ENCODE peak calls at places on chromosomes 13 and 19, in eight cellular contexts. One of them, this sample, is unnamed.

GRCh38 chr13:53545340-53545941 is 516.8 kb downstream of the OLFM4 start:
- DNase-seq in left ventricle myocardium inferior: no peak
- DNase-seq in amniotic stem cell: no peak
- DNase-seq in IMR-90: no peak
- DNase-seq in hippocampal formation: no peak
- DNase-seq in CD4-positive, alpha-beta T cell: no peak
- DNase-seq in H7: peak; percentile 20
- DNase-seq in mesendoderm: peak; percentile 44
- DNase-seq in this sample: no peak

GRCh38 chr13:29887651-29888050 is 37.2 kb upstream of the UBL3 start:
- DNase-seq in left ventricle myocardium inferior: no peak
- DNase-seq in amniotic stem cell: no peak
- DNase-seq in IMR-90: no peak
- DNase-seq in hippocampal formation: no peak
- DNase-seq in CD4-positive, alpha-beta T cell: no peak
- DNase-seq in H7: no peak
- DNase-seq in mesendoderm: no peak
- DNase-seq in this sample: no peak

GRCh38 chr19:48695743-48696352 is at the start of gene FUT2:
- DNase-seq in left ventricle myocardium inferior: no peak
- DNase-seq in amniotic stem cell: no peak
- DNase-seq in IMR-90: no peak
- DNase-seq in hippocampal formation: no peak
- DNase-seq in CD4-positive, alpha-beta T cell: no peak
- DNase-seq in H7: peak; percentile 95
- DNase-seq in mesendoderm: peak; percentile 67
- DNase-seq in this sample: no peak

GRCh38 chr13:42075517-42075916 is 27.1 kb downstream of the DGKH start:
- DNase-seq in left ventricle myocardium inferior: no peak
- DNase-seq in amniotic stem cell: no peak
- DNase-seq in IMR-90: no peak
- DNase-seq in hippocampal formation: no peak
- DNase-seq in CD4-positive, alpha-beta T cell: no peak
- DNase-seq in H7: no peak
- DNase-seq in mesendoderm: no peak
- DNase-seq in this sample: no peak

GRCh38 chr19:741506-742131 is 9.3 kb upstream of the MISP start:
- DNase-seq in left ventricle myocardium inferior: no peak
- DNase-seq in amniotic stem cell: no peak
- DNase-seq in IMR-90: no peak
- DNase-seq in hippocampal formation: no peak
- DNase-seq in CD4-positive, alpha-beta T cell: no peak
- DNase-seq in H7: peak; percentile 97
- DNase-seq in mesendoderm: peak; percentile 85
- DNase-seq in this sample: no peak

GRCh38 chr13:31756346-31756745 is 17.0 kb downstream of the RXFP2 start:
- DNase-seq in left ventricle myocardium inferior: no peak
- DNase-seq in amniotic stem cell: peak; percentile 27
- DNase-seq in IMR-90: peak; percentile 94
- DNase-seq in hippocampal formation: no peak
- DNase-seq in CD4-positive, alpha-beta T cell: no peak
- DNase-seq in H7: no peak
- DNase-seq in mesendoderm: no peak
- DNase-seq in this sample: no peak

GRCh38 chr13:20411638-20412342 is 113.9 kb downstream of the CRYL1 start:
- DNase-seq in left ventricle myocardium inferior: no peak
- DNase-seq in amniotic stem cell: no peak
- DNase-seq in IMR-90: no peak
- DNase-seq in hippocampal formation: no peak
- DNase-seq in CD4-positive, alpha-beta T cell: peak; percentile 9
- DNase-seq in H7: no peak
- DNase-seq in mesendoderm: no peak
- DNase-seq in this sample: no peak

GRCh38 chr19:22619932-22620331 is 14.2 kb upstream of the ZNF492 start:
- DNase-seq in left ventricle myocardium inferior: no peak
- DNase-seq in amniotic stem cell: no peak
- DNase-seq in IMR-90: no peak
- DNase-seq in hippocampal formation: no peak
- DNase-seq in CD4-positive, alpha-beta T cell: no peak
- DNase-seq in H7: no peak
- DNase-seq in mesendoderm: no peak
- DNase-seq in this sample: no peak

This sample was measured in astrocyte of the cerebellum.